ENCODE peak calls at places on chromosomes 13 and 19, in eight cellular contexts. One of them, this sample, is unnamed.

GRCh38 chr19:55488986-55489710 is 912 bp downstream of the SSC5D start:
- DNase-seq in foreskin keratinocyte: no peak
- DNase-seq in RWPE1: no peak
- DNase-seq in AG04450: no peak
- DNase-seq in transverse colon: no peak
- DNase-seq in ovary: peak
- DNase-seq in mesendoderm: no peak
- DNase-seq in CD8-positive, alpha-beta T cell: no peak
- DNase-seq in this sample: no peak

GRCh38 chr19:17303940-17304267 is 679 bp upstream of the ABHD8 start:
- DNase-seq in mesendoderm: no peak
- DNase-seq in CD8-positive, alpha-beta T cell: no peak
- DNase-seq in foreskin keratinocyte: no peak
- DNase-seq in AG04450: no peak
- DNase-seq in transverse colon: no peak
- DNase-seq in ovary: no peak
- DNase-seq in RWPE1: no peak
- DNase-seq in this sample: no peak

GRCh38 chr13:106373989-106374572 is 161.4 kb downstream of the EFNB2 start:
- DNase-seq in foreskin keratinocyte: no peak
- DNase-seq in CD8-positive, alpha-beta T cell: no peak
- DNase-seq in mesendoderm: no peak
- DNase-seq in ovary: no peak
- DNase-seq in transverse colon: no peak
- DNase-seq in AG04450: no peak
- DNase-seq in RWPE1: no peak
- DNase-seq in this sample: no peak

GRCh38 chr13:110616103-110617101 is 1.1 kb downstream of the NAXD start:
- DNase-seq in ovary: peak
- DNase-seq in mesendoderm: peak
- DNase-seq in foreskin keratinocyte: peak
- DNase-seq in transverse colon: peak
- DNase-seq in CD8-positive, alpha-beta T cell: no peak
- DNase-seq in AG04450: no peak
- DNase-seq in RWPE1: peak
- DNase-seq in this sample: peak

GRCh38 chr13:79258489-79258888 is 147.6 kb downstream of the RBM26 start:
- DNase-seq in mesendoderm: no peak
- DNase-seq in RWPE1: no peak
- DNase-seq in CD8-positive, alpha-beta T cell: no peak
- DNase-seq in foreskin keratinocyte: no peak
- DNase-seq in AG04450: no peak
- DNase-seq in ovary: no peak
- DNase-seq in transverse colon: no peak
- DNase-seq in this sample: no peak

GRCh38 chr13:91740811-91741210 is 342.4 kb downstream of the GPC5 start:
- DNase-seq in AG04450: no peak
- DNase-seq in foreskin keratinocyte: no peak
- DNase-seq in CD8-positive, alpha-beta T cell: no peak
- DNase-seq in ovary: no peak
- DNase-seq in RWPE1: no peak
- DNase-seq in transverse colon: no peak
- DNase-seq in mesendoderm: no peak
- DNase-seq in this sample: no peak

GRCh38 chr13:47039106-47039505 is 142.3 kb upstream of the HTR2A start:
- DNase-seq in RWPE1: peak
- DNase-seq in foreskin keratinocyte: peak
- DNase-seq in AG04450: peak
- DNase-seq in mesendoderm: no peak
- DNase-seq in CD8-positive, alpha-beta T cell: no peak
- DNase-seq in transverse colon: no peak
- DNase-seq in ovary: no peak
- DNase-seq in this sample: no peak

GRCh38 chr19:14561832-14562351 is 10.0 kb downstream of the NDUFB7 start:
- DNase-seq in AG04450: no peak
- DNase-seq in RWPE1: peak
- DNase-seq in mesendoderm: peak
- DNase-seq in transverse colon: no peak
- DNase-seq in ovary: peak
- DNase-seq in CD8-positive, alpha-beta T cell: no peak
- DNase-seq in foreskin keratinocyte: no peak
- DNase-seq in this sample: no peak

GRCh38 chr19:12774588-12775555 is at the start of gene HOOK2:
- DNase-seq in mesendoderm: peak
- DNase-seq in ovary: peak
- DNase-seq in AG04450: no peak
- DNase-seq in RWPE1: peak
- DNase-seq in CD8-positive, alpha-beta T cell: no peak
- DNase-seq in foreskin keratinocyte: peak
- DNase-seq in transverse colon: peak
- DNase-seq in this sample: no peak

GRCh38 chr13:50170447-50171037 is 155.3 kb downstream of the KCNRG start:
- DNase-seq in transverse colon: no peak
- DNase-seq in mesendoderm: no peak
- DNase-seq in CD8-positive, alpha-beta T cell: no peak
- DNase-seq in RWPE1: peak
- DNase-seq in foreskin keratinocyte: no peak
- DNase-seq in AG04450: no peak
- DNase-seq in ovary: no peak
- DNase-seq in this sample: no peak

GRCh38 chr19:32404939-32405430 is 585 bp upstream of the DPY19L3 start:
- DNase-seq in RWPE1: peak
- DNase-seq in foreskin keratinocyte: no peak
- DNase-seq in CD8-positive, alpha-beta T cell: no peak
- DNase-seq in ovary: peak
- DNase-seq in transverse colon: peak
- DNase-seq in mesendoderm: no peak
- DNase-seq in AG04450: no peak
- DNase-seq in this sample: peak

GRCh38 chr13:47463726-47464125 is 537.3 kb downstream of the SUCLA2 start:
- DNase-seq in CD8-positive, alpha-beta T cell: no peak
- DNase-seq in mesendoderm: peak
- DNase-seq in foreskin keratinocyte: no peak
- DNase-seq in AG04450: peak
- DNase-seq in ovary: no peak
- DNase-seq in transverse colon: no peak
- DNase-seq in RWPE1: no peak
- DNase-seq in this sample: no peak

GRCh38 chr13:103287659-103288058 is 221.4 kb upstream of the SLC10A2 start:
- DNase-seq in foreskin keratinocyte: peak
- DNase-seq in ovary: no peak
- DNase-seq in CD8-positive, alpha-beta T cell: no peak
- DNase-seq in transverse colon: no peak
- DNase-seq in AG04450: no peak
- DNase-seq in RWPE1: peak
- DNase-seq in mesendoderm: no peak
- DNase-seq in this sample: no peak

GRCh38 chr19:45591004-45591637 is 6.5 kb upstream of the OPA3 start:
- DNase-seq in mesendoderm: peak
- DNase-seq in transverse colon: peak
- DNase-seq in foreskin keratinocyte: no peak
- DNase-seq in CD8-positive, alpha-beta T cell: no peak
- DNase-seq in RWPE1: no peak
- DNase-seq in AG04450: no peak
- DNase-seq in ovary: no peak
- DNase-seq in this sample: peak

GRCh38 chr19:29576043-29576442 is 30.0 kb upstream of the POP4 start:
- DNase-seq in RWPE1: no peak
- DNase-seq in foreskin keratinocyte: peak
- DNase-seq in transverse colon: no peak
- DNase-seq in CD8-positive, alpha-beta T cell: no peak
- DNase-seq in AG04450: no peak
- DNase-seq in mesendoderm: no peak
- DNase-seq in ovary: no peak
- DNase-seq in this sample: no peak

GRCh38 chr13:27534976-27535370 is 84.6 kb upstream of the MTIF3 start:
- DNase-seq in foreskin keratinocyte: no peak
- DNase-seq in AG04450: no peak
- DNase-seq in transverse colon: no peak
- DNase-seq in CD8-positive, alpha-beta T cell: no peak
- DNase-seq in mesendoderm: no peak
- DNase-seq in RWPE1: no peak
- DNase-seq in ovary: no peak
- DNase-seq in this sample: no peak
- H3K27ac ChIP-seq in foreskin keratinocyte: no peak
- H3K27ac ChIP-seq in AG04450: no peak
- H3K27ac ChIP-seq in transverse colon: no peak
- H3K27ac ChIP-seq in CD8-positive, alpha-beta T cell: no peak
- H3K27ac ChIP-seq in mesendoderm: no peak
- H3K27ac ChIP-seq in RWPE1: no peak
- H3K27ac ChIP-seq in ovary: no peak
- H3K27ac ChIP-seq in this sample: no peak

GRCh38 chr13:51999525-51999924 is 11.7 kb downstream of the ATP7B start:
- DNase-seq in ovary: no peak
- DNase-seq in CD8-positive, alpha-beta T cell: no peak
- DNase-seq in mesendoderm: no peak
- DNase-seq in transverse colon: no peak
- DNase-seq in AG04450: no peak
- DNase-seq in foreskin keratinocyte: no peak
- DNase-seq in RWPE1: no peak
- DNase-seq in this sample: no peak
- H3K27ac ChIP-seq in ovary: no peak
- H3K27ac ChIP-seq in CD8-positive, alpha-beta T cell: no peak
- H3K27ac ChIP-seq in mesendoderm: no peak
- H3K27ac ChIP-seq in transverse colon: peak
- H3K27ac ChIP-seq in AG04450: no peak
- H3K27ac ChIP-seq in foreskin keratinocyte: no peak
- H3K27ac ChIP-seq in RWPE1: no peak
- H3K27ac ChIP-seq in this sample: no peak

DNA sequence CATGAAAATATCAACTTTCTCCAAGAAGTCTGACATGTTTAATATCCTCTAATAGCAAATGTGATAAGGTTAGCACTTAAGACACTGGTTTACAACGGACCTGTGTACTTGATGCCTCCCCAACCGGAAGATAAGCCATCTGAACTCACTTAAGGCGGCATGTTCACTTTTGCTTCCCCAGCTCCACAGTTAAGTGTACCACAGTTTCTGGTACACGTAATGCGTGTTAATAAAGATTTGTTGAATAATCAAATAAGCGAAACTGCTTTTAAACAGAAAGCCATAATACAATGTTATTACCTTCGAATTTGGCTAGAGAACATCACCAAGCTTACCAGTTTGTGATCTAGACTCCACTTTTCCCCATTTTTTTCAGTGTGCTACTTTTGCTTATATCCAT is 1.4 kb upstream of the PAN3 start:
- DNase-seq in CD8-positive, alpha-beta T cell: no peak
- DNase-seq in foreskin keratinocyte: no peak
- DNase-seq in ovary: no peak
- DNase-seq in AG04450: no peak
- DNase-seq in RWPE1: no peak
- DNase-seq in transverse colon: no peak
- DNase-seq in mesendoderm: no peak
- DNase-seq in this sample: no peak
- H3K27ac ChIP-seq in CD8-positive, alpha-beta T cell: peak
- H3K27ac ChIP-seq in foreskin keratinocyte: peak
- H3K27ac ChIP-seq in ovary: no peak
- H3K27ac ChIP-seq in AG04450: no peak
- H3K27ac ChIP-seq in RWPE1: no peak
- H3K27ac ChIP-seq in transverse colon: no peak
- H3K27ac ChIP-seq in mesendoderm: no peak
- H3K27ac ChIP-seq in this sample: peak

GRCh38 chr19:34733266-34733825 is 697 bp upstream of the ZNF181 start:
- DNase-seq in ovary: no peak
- DNase-seq in foreskin keratinocyte: no peak
- DNase-seq in AG04450: no peak
- DNase-seq in mesendoderm: peak
- DNase-seq in transverse colon: no peak
- DNase-seq in RWPE1: no peak
- DNase-seq in CD8-positive, alpha-beta T cell: no peak
- DNase-seq in this sample: peak
- H3K27ac ChIP-seq in ovary: peak
- H3K27ac ChIP-seq in foreskin keratinocyte: peak
- H3K27ac ChIP-seq in AG04450: peak
- H3K27ac ChIP-seq in mesendoderm: no peak
- H3K27ac ChIP-seq in transverse colon: peak
- H3K27ac ChIP-seq in RWPE1: peak
- H3K27ac ChIP-seq in CD8-positive, alpha-beta T cell: peak
- H3K27ac ChIP-seq in this sample: peak

DNA sequence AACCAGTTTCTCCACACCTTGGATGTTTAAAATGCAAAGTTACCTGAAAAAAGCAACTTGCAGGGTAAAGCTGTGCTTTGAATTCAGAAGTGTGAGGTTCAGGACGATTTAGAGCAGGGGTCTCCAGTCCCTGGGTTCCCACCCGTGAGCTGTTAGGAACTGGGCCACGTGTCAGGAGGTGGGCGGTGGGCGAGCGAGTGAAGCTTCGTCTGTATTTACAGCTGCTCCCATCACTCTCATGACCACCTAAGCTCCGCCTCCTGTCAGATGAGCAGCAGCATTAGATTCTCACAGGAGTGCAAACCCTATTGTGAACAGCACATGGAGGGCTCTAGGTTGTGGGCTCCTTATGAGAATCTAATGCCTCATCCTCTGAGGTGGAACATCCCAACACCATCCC is 214.2 kb upstream of the SOX1 start:
- DNase-seq in ovary: no peak
- DNase-seq in mesendoderm: peak
- DNase-seq in RWPE1: no peak
- DNase-seq in AG04450: no peak
- DNase-seq in foreskin keratinocyte: no peak
- DNase-seq in transverse colon: no peak
- DNase-seq in CD8-positive, alpha-beta T cell: no peak
- DNase-seq in this sample: no peak
- H3K27ac ChIP-seq in ovary: no peak
- H3K27ac ChIP-seq in mesendoderm: no peak
- H3K27ac ChIP-seq in RWPE1: no peak
- H3K27ac ChIP-seq in AG04450: no peak
- H3K27ac ChIP-seq in foreskin keratinocyte: no peak
- H3K27ac ChIP-seq in transverse colon: no peak
- H3K27ac ChIP-seq in CD8-positive, alpha-beta T cell: no peak
- H3K27ac ChIP-seq in this sample: no peak

GRCh38 chr19:5899728-5900526 is 3.7 kb downstream of the NDUFA11 start:
- DNase-seq in CD8-positive, alpha-beta T cell: no peak
- DNase-seq in mesendoderm: no peak
- DNase-seq in RWPE1: no peak
- DNase-seq in foreskin keratinocyte: no peak
- DNase-seq in transverse colon: no peak
- DNase-seq in AG04450: no peak
- DNase-seq in ovary: no peak
- DNase-seq in this sample: no peak
- H3K27ac ChIP-seq in CD8-positive, alpha-beta T cell: no peak
- H3K27ac ChIP-seq in mesendoderm: no peak
- H3K27ac ChIP-seq in RWPE1: peak
- H3K27ac ChIP-seq in foreskin keratinocyte: no peak
- H3K27ac ChIP-seq in transverse colon: no peak
- H3K27ac ChIP-seq in AG04450: no peak
- H3K27ac ChIP-seq in ovary: no peak
- H3K27ac ChIP-seq in this sample: no peak